ENCODE peak calls at places on chromosomes 12 and 14, in eight cellular contexts. I, T, H, Q, B, O, W and Y are unnamed samples.

GRCh38 chr14:99141236-99141635 is 130.8 kb downstream of the BCL11B start:
- ATAC-seq in H (no peak), O (no peak), W (no peak), Q (no peak), T (no peak), I (no peak), B (no peak), Y (no peak)

GRCh38 chr14:58238252-58239247 is 6.1 kb upstream of the PSMA3 start:
- ATAC-seq in H (peak), O (peak), W (peak), B (peak), T (peak), I (no peak), Q (peak), Y (no peak)

GRCh38 chr14:61433169-61433568 is 111.8 kb downstream of the PRKCH start:
- ATAC-seq in O (no peak), Q (no peak), W (no peak), H (no peak), T (no peak), I (no peak), B (peak), Y (no peak)

GRCh38 chr12:26841085-26841484 is 8.1 kb upstream of the ITPR2 start:
- ATAC-seq in T (peak), I (no peak), B (peak), O (no peak), H (no peak), Q (no peak), W (no peak), Y (no peak)

GRCh38 chr12:132582058-132582420 is 28.3 kb downstream of the LRCOL1 start:
- ATAC-seq in H (peak), Q (no peak), W (no peak), O (peak), T (no peak), B (no peak), I (no peak), Y (no peak)

GRCh38 chr14:55399183-55399582 is 12.4 kb downstream of the ATG14 start:
- ATAC-seq in I (no peak), B (no peak), H (no peak), T (no peak), O (no peak), Q (no peak), W (peak), Y (no peak)

GRCh38 chr12:46153267-46153872 is 115.5 kb downstream of the SLC38A1 start:
- ATAC-seq in I (no peak), T (no peak), O (no peak), H (no peak), W (no peak), B (no peak), Q (peak), Y (no peak)

GRCh38 chr12:102676812-102677211 is 196.4 kb upstream of the IGF1 start:
- ATAC-seq in B (no peak), Q (no peak), H (no peak), T (no peak), O (no peak), I (no peak), W (no peak), Y (no peak)

GRCh38 chr12:14256555-14257169 is 108.8 kb upstream of the ATF7IP start:
- ATAC-seq in T (peak), B (peak), Q (peak), I (peak), O (peak), W (peak), H (peak), Y (peak)

GRCh38 chr12:96412431-96412830 is 12.2 kb upstream of the CDK17 start:
- ATAC-seq in B (no peak), I (no peak), O (no peak), W (no peak), Q (no peak), T (no peak), H (no peak), Y (no peak)

GRCh38 chr14:93200553-93200952 is 6.3 kb downstream of the GON7 start:
- ATAC-seq in I (no peak), Q (no peak), B (no peak), H (peak), T (no peak), O (no peak), W (no peak), Y (no peak)

GRCh38 chr12:104313568-104314241 is 10.2 kb downstream of the EID3 start:
- ATAC-seq in W (no peak), Q (no peak), T (no peak), B (no peak), O (no peak), H (no peak), I (no peak), Y (no peak)

GRCh38 chr12:127108360-127109215 is 1158.4 kb upstream of the TMEM132C start:
- ATAC-seq in H (peak), O (peak), B (peak), T (no peak), I (peak), Q (peak), W (no peak), Y (peak)

GRCh38 chr12:29517265-29517664 is 19.8 kb upstream of the OVCH1 start:
- ATAC-seq in H (peak), I (no peak), Q (no peak), W (no peak), B (no peak), O (peak), T (no peak), Y (no peak)

GRCh38 chr12:70251226-70251625 is 8.0 kb downstream of the CNOT2 start:
- ATAC-seq in Q (no peak), B (no peak), T (no peak), I (no peak), H (no peak), O (no peak), W (no peak), Y (no peak)

GRCh38 chr12:89966495-89967240 is 258.0 kb upstream of the ATP2B1 start:
- ATAC-seq in W (no peak), O (no peak), H (no peak), B (no peak), Q (no peak), T (no peak), I (no peak), Y (no peak)

GRCh38 chr14:77041837-77042557 is 13.5 kb upstream of the IRF2BPL start:
- ATAC-seq in I (peak), B (no peak), T (no peak), O (no peak), W (peak), Q (no peak), H (no peak), Y (no peak)